ENCODE peak calls at places on chromosomes 13 and 19, in nine cellular contexts. R is HuH-7.5, U is thoracic aorta, E is AML-193, B is NB4, M is NCI-H1930, N is H54, C is GM18507, T is Calu3. J is an unnamed sample.

GRCh38 chr19:46787331-46788100 is 878 bp downstream of the SLC1A5 start:
- DNase-seq in R (peak; percentile 75), U (no peak), E (no peak), B (peak; percentile 94), M (peak; percentile 20), N (no peak), C (no peak), T (peak; percentile 78), J (peak; percentile 79)

GRCh38 chr19:14391156-14391821 is 10.0 kb downstream of the ADGRE5 start:
- DNase-seq in R (no peak), U (no peak), E (no peak), B (no peak), M (no peak), N (no peak), C (no peak), T (no peak), J (no peak)

GRCh38 chr19:1252818-1253513 is 4.6 kb downstream of the MIDN start:
- DNase-seq in R (no peak), U (peak; percentile 84), E (peak; percentile 80), B (peak; percentile 93), M (no peak), N (peak; percentile 86), C (no peak), T (peak; percentile 73), J (no peak)

GRCh38 chr19:18588611-18589379 is at the start of gene REX1BD:
- DNase-seq in R (peak; percentile 81), U (peak; percentile 57), E (peak; percentile 61), B (peak; percentile 94), M (peak; percentile 61), N (peak; percentile 78), C (peak; percentile 73), T (peak; percentile 79), J (peak; percentile 86)

GRCh38 chr13:50677687-50678463 is 165.6 kb downstream of the DLEU7 start:
- DNase-seq in R (no peak), U (no peak), E (no peak), B (no peak), M (no peak), N (no peak), C (no peak), T (peak; percentile 8), J (no peak)

GRCh38 chr19:12482505-12482886 is 2.1 kb downstream of the ZNF709 start:
- DNase-seq in R (no peak), U (no peak), E (no peak), B (peak; percentile 35), M (no peak), N (no peak), C (no peak), T (no peak), J (no peak)

GRCh38 chr13:23510979-23511735 is 59.1 kb upstream of the TNFRSF19 start:
- DNase-seq in R (no peak), U (no peak), E (peak; percentile 49), B (peak; percentile 57), M (no peak), N (no peak), C (no peak), T (no peak), J (peak; percentile 48)

GRCh38 chr19:23286477-23286876 is 36.3 kb upstream of the ZNF724 start:
- DNase-seq in R (no peak), U (no peak), E (no peak), B (peak; percentile 37), M (no peak), N (no peak), C (no peak), T (no peak), J (peak; percentile 17)

GRCh38 chr13:29936051-29936813 is 85.8 kb upstream of the UBL3 start:
- DNase-seq in R (no peak), U (no peak), E (peak; percentile 55), B (peak; percentile 37), M (no peak), N (no peak), C (no peak), T (no peak), J (no peak)

GRCh38 chr19:23980805-23981204 is 66.1 kb downstream of the ZNF726 start:
- DNase-seq in R (no peak), U (no peak), E (no peak), B (no peak), M (no peak), N (no peak), C (no peak), T (no peak), J (no peak)

GRCh38 chr13:112254900-112255299 is 121.3 kb upstream of the SPACA7 start:
- DNase-seq in R (no peak), U (no peak), E (no peak), B (no peak), M (no peak), N (no peak), C (no peak), T (no peak), J (no peak)

GRCh38 chr19:48674921-48675824 is 2.4 kb upstream of the NTN5 start:
- DNase-seq in R (peak; percentile 99), U (peak; percentile 49), E (peak; percentile 56), B (peak; percentile 97), M (peak; percentile 76), N (peak; percentile 85), C (peak; percentile 78), T (peak; percentile 87), J (peak; percentile 88)

GRCh38 chr19:17681505-17682125 is 6.5 kb downstream of the UNC13A start:
- DNase-seq in R (no peak), U (no peak), E (no peak), B (peak; percentile 71), M (no peak), N (no peak), C (no peak), T (peak; percentile 13), J (peak; percentile 51)

GRCh38 chr19:54462713-54463530 is 656 bp downstream of the LENG9 start:
- DNase-seq in R (no peak), U (no peak), E (peak; percentile 67), B (peak; percentile 80), M (peak; percentile 67), N (no peak), C (no peak), T (peak; percentile 78), J (peak; percentile 81)

GRCh38 chr13:41802033-41802683 is 158.8 kb downstream of the VWA8 start:
- DNase-seq in R (no peak), U (no peak), E (no peak), B (no peak), M (no peak), N (no peak), C (no peak), T (no peak), J (no peak)

GRCh38 chr19:18637644-18638630 is 1.1 kb downstream of the KLHL26 start:
- DNase-seq in R (no peak), U (no peak), E (peak; percentile 20), B (peak; percentile 32), M (no peak), N (no peak), C (no peak), T (peak; percentile 50), J (peak; percentile 31)